ENCODE peak calls at places on chromosomes 6 and 20, in ten cellular contexts. One of them, this sample, is unnamed.

GRCh38 chr6:150142657-150143501 is at the start of gene PPP1R14C:
- DNase-seq in CD8-positive, alpha-beta T cell: no peak
- DNase-seq in PC-3: peak
- DNase-seq in heart left ventricle: peak
- DNase-seq in pancreas: peak
- DNase-seq in breast epithelium: no peak
- DNase-seq in Panc1: no peak
- DNase-seq in fibroblast of lung: no peak
- DNase-seq in mammary epithelial cell: peak
- DNase-seq in tibial artery: no peak
- DNase-seq in this sample: no peak

GRCh38 chr6:15312500-15312899 is 66.6 kb downstream of the JARID2 start:
- DNase-seq in CD8-positive, alpha-beta T cell: no peak
- DNase-seq in PC-3: peak
- DNase-seq in heart left ventricle: no peak
- DNase-seq in pancreas: no peak
- DNase-seq in breast epithelium: no peak
- DNase-seq in Panc1: no peak
- DNase-seq in fibroblast of lung: no peak
- DNase-seq in mammary epithelial cell: no peak
- DNase-seq in tibial artery: no peak
- DNase-seq in this sample: no peak

GRCh38 chr20:56631318-56631989 is 2.3 kb downstream of the TFAP2C start:
- DNase-seq in CD8-positive, alpha-beta T cell: no peak
- DNase-seq in PC-3: peak
- DNase-seq in heart left ventricle: no peak
- DNase-seq in pancreas: no peak
- DNase-seq in breast epithelium: no peak
- DNase-seq in Panc1: no peak
- DNase-seq in fibroblast of lung: no peak
- DNase-seq in mammary epithelial cell: peak
- DNase-seq in tibial artery: no peak
- DNase-seq in this sample: no peak

GRCh38 chr6:71238351-71238750 is 50.3 kb upstream of the OGFRL1 start:
- DNase-seq in CD8-positive, alpha-beta T cell: no peak
- DNase-seq in PC-3: no peak
- DNase-seq in heart left ventricle: no peak
- DNase-seq in pancreas: no peak
- DNase-seq in breast epithelium: no peak
- DNase-seq in Panc1: no peak
- DNase-seq in fibroblast of lung: peak
- DNase-seq in mammary epithelial cell: peak
- DNase-seq in tibial artery: no peak
- DNase-seq in this sample: peak

GRCh38 chr6:132659082-132659481 is at the start of gene TAAR1:
- DNase-seq in CD8-positive, alpha-beta T cell: no peak
- DNase-seq in PC-3: no peak
- DNase-seq in heart left ventricle: no peak
- DNase-seq in pancreas: no peak
- DNase-seq in breast epithelium: no peak
- DNase-seq in Panc1: no peak
- DNase-seq in fibroblast of lung: no peak
- DNase-seq in mammary epithelial cell: no peak
- DNase-seq in tibial artery: no peak
- DNase-seq in this sample: no peak

GRCh38 chr20:61753196-61753942 is 312.3 kb downstream of the TAF4 start:
- DNase-seq in CD8-positive, alpha-beta T cell: no peak
- DNase-seq in PC-3: no peak
- DNase-seq in heart left ventricle: no peak
- DNase-seq in pancreas: no peak
- DNase-seq in breast epithelium: peak
- DNase-seq in Panc1: no peak
- DNase-seq in fibroblast of lung: peak
- DNase-seq in mammary epithelial cell: peak
- DNase-seq in tibial artery: no peak
- DNase-seq in this sample: peak

GRCh38 chr20:62618622-62619529 is 23.4 kb upstream of the SLCO4A1 start:
- DNase-seq in CD8-positive, alpha-beta T cell: peak
- DNase-seq in PC-3: no peak
- DNase-seq in heart left ventricle: no peak
- DNase-seq in pancreas: peak
- DNase-seq in breast epithelium: no peak
- DNase-seq in Panc1: no peak
- DNase-seq in fibroblast of lung: no peak
- DNase-seq in mammary epithelial cell: no peak
- DNase-seq in tibial artery: no peak
- DNase-seq in this sample: no peak

GRCh38 chr6:70198825-70199224 is 104.1 kb downstream of the COL9A1 start:
- DNase-seq in CD8-positive, alpha-beta T cell: no peak
- DNase-seq in PC-3: no peak
- DNase-seq in heart left ventricle: no peak
- DNase-seq in pancreas: no peak
- DNase-seq in breast epithelium: no peak
- DNase-seq in Panc1: no peak
- DNase-seq in fibroblast of lung: no peak
- DNase-seq in mammary epithelial cell: no peak
- DNase-seq in tibial artery: no peak
- DNase-seq in this sample: no peak

GRCh38 chr6:26249959-26250805 is 114.8 kb upstream of the BTN3A2 start:
- DNase-seq in CD8-positive, alpha-beta T cell: peak
- DNase-seq in PC-3: peak
- DNase-seq in heart left ventricle: peak
- DNase-seq in pancreas: no peak
- DNase-seq in breast epithelium: peak
- DNase-seq in Panc1: no peak
- DNase-seq in fibroblast of lung: peak
- DNase-seq in mammary epithelial cell: peak
- DNase-seq in tibial artery: no peak
- DNase-seq in this sample: no peak

GRCh38 chr6:22250486-22250885 is 46.4 kb downstream of the PRL start:
- DNase-seq in CD8-positive, alpha-beta T cell: no peak
- DNase-seq in PC-3: no peak
- DNase-seq in heart left ventricle: no peak
- DNase-seq in pancreas: no peak
- DNase-seq in breast epithelium: no peak
- DNase-seq in Panc1: no peak
- DNase-seq in fibroblast of lung: no peak
- DNase-seq in mammary epithelial cell: no peak
- DNase-seq in tibial artery: no peak
- DNase-seq in this sample: no peak

GRCh38 chr6:105151644-105152043 is 28.2 kb downstream of the POPDC3 start:
- DNase-seq in CD8-positive, alpha-beta T cell: no peak
- DNase-seq in PC-3: no peak
- DNase-seq in heart left ventricle: no peak
- DNase-seq in pancreas: no peak
- DNase-seq in breast epithelium: no peak
- DNase-seq in Panc1: no peak
- DNase-seq in fibroblast of lung: no peak
- DNase-seq in mammary epithelial cell: no peak
- DNase-seq in tibial artery: no peak
- DNase-seq in this sample: no peak

DNA sequence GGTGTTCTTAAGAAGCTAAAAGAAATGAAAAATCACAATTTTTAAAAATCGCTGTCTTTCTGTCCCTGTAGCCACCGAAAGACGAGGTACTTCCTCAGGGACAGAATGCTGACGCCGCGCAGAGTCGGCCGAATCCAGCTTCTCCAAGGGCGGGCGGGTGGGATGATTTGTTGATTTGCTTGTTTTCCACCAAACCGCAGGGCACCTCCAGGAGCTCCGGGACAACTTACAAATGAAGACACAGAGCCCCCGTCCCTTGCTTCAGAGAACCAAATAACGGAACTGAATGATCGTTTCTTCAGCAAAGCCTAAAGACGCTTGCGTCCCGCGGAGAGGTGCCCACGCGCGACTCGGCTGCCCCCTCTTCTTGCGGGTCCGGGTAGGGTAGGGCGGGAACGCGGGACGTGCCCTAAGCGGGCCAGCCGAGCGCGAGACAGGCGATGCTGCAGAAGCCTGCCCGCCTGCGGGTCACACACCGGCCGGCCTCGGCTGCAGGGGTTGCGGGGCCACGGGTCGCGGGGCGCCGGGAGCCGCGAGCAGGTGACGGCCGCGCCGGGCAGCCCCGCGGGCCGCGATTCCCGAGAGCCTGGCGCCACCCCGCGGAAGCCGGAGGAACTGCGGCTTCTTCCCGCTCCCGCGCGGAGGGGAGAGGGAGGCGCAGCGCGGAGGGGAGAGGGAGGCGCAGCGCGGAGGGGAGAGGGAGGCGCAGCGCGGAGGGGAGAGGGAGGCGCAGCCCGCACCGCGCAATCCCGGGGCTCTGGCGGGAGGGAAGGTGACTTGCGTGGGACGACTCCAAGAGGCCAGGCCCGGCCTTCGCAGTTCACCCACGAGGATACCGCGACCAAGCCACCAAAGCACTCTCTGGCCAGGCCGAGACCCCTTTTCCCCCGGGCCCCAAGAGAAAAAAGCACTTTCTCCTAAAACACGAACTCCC is 7.7 kb upstream of the FOXF2 start:
- DNase-seq in CD8-positive, alpha-beta T cell: peak
- DNase-seq in PC-3: peak
- DNase-seq in heart left ventricle: peak
- DNase-seq in pancreas: peak
- DNase-seq in breast epithelium: no peak
- DNase-seq in Panc1: no peak
- DNase-seq in fibroblast of lung: peak
- DNase-seq in mammary epithelial cell: no peak
- DNase-seq in tibial artery: no peak
- DNase-seq in this sample: no peak
- H3K4me3 ChIP-seq in CD8-positive, alpha-beta T cell: peak
- H3K4me3 ChIP-seq in PC-3: peak
- H3K4me3 ChIP-seq in heart left ventricle: peak
- H3K4me3 ChIP-seq in pancreas: peak
- H3K4me3 ChIP-seq in breast epithelium: peak
- H3K4me3 ChIP-seq in Panc1: peak
- H3K4me3 ChIP-seq in fibroblast of lung: peak
- H3K4me3 ChIP-seq in mammary epithelial cell: peak
- H3K4me3 ChIP-seq in tibial artery: no peak
- H3K4me3 ChIP-seq in this sample: peak

GRCh38 chr6:140318408-140318807 is 944.0 kb upstream of the CITED2 start:
- DNase-seq in CD8-positive, alpha-beta T cell: no peak
- DNase-seq in PC-3: no peak
- DNase-seq in heart left ventricle: no peak
- DNase-seq in pancreas: no peak
- DNase-seq in breast epithelium: no peak
- DNase-seq in Panc1: no peak
- DNase-seq in fibroblast of lung: no peak
- DNase-seq in mammary epithelial cell: no peak
- DNase-seq in tibial artery: no peak
- DNase-seq in this sample: no peak

GRCh38 chr6:140321891-140322290 is 947.4 kb upstream of the CITED2 start:
- DNase-seq in CD8-positive, alpha-beta T cell: no peak
- DNase-seq in PC-3: no peak
- DNase-seq in heart left ventricle: no peak
- DNase-seq in pancreas: no peak
- DNase-seq in breast epithelium: no peak
- DNase-seq in Panc1: no peak
- DNase-seq in fibroblast of lung: no peak
- DNase-seq in mammary epithelial cell: no peak
- DNase-seq in tibial artery: no peak
- DNase-seq in this sample: no peak

GRCh38 chr6:140319209-140319608 is 944.8 kb upstream of the CITED2 start:
- DNase-seq in CD8-positive, alpha-beta T cell: no peak
- DNase-seq in PC-3: peak
- DNase-seq in heart left ventricle: no peak
- DNase-seq in pancreas: no peak
- DNase-seq in breast epithelium: no peak
- DNase-seq in Panc1: no peak
- DNase-seq in fibroblast of lung: peak
- DNase-seq in mammary epithelial cell: no peak
- DNase-seq in tibial artery: no peak
- DNase-seq in this sample: peak

GRCh38 chr6:140320081-140320798 is 945.8 kb upstream of the CITED2 start:
- DNase-seq in CD8-positive, alpha-beta T cell: no peak
- DNase-seq in PC-3: no peak
- DNase-seq in heart left ventricle: no peak
- DNase-seq in pancreas: no peak
- DNase-seq in breast epithelium: no peak
- DNase-seq in Panc1: no peak
- DNase-seq in fibroblast of lung: peak
- DNase-seq in mammary epithelial cell: no peak
- DNase-seq in tibial artery: no peak
- DNase-seq in this sample: peak

GRCh38 chr6:140320799-140321099 is 946.3 kb upstream of the CITED2 start:
- DNase-seq in CD8-positive, alpha-beta T cell: no peak
- DNase-seq in PC-3: no peak
- DNase-seq in heart left ventricle: peak
- DNase-seq in pancreas: no peak
- DNase-seq in breast epithelium: no peak
- DNase-seq in Panc1: no peak
- DNase-seq in fibroblast of lung: no peak
- DNase-seq in mammary epithelial cell: no peak
- DNase-seq in tibial artery: no peak
- DNase-seq in this sample: no peak
- H3K27ac ChIP-seq in CD8-positive, alpha-beta T cell: no peak
- H3K27ac ChIP-seq in PC-3: no peak
- H3K27ac ChIP-seq in heart left ventricle: peak
- H3K27ac ChIP-seq in pancreas: peak
- H3K27ac ChIP-seq in breast epithelium: no peak
- H3K27ac ChIP-seq in Panc1: peak
- H3K27ac ChIP-seq in fibroblast of lung: no peak
- H3K27ac ChIP-seq in mammary epithelial cell: no peak
- H3K27ac ChIP-seq in tibial artery: no peak
- H3K27ac ChIP-seq in this sample: no peak

GRCh38 chr20:43404880-43405279 is 52.8 kb upstream of the SRSF6 start:
- DNase-seq in CD8-positive, alpha-beta T cell: no peak
- DNase-seq in PC-3: peak
- DNase-seq in heart left ventricle: no peak
- DNase-seq in pancreas: no peak
- DNase-seq in breast epithelium: no peak
- DNase-seq in Panc1: no peak
- DNase-seq in fibroblast of lung: no peak
- DNase-seq in mammary epithelial cell: peak
- DNase-seq in tibial artery: no peak
- DNase-seq in this sample: no peak
- TF ChIP-seq CTCF in CD8-positive, alpha-beta T cell: no peak
- TF ChIP-seq CTCF in PC-3: peak
- TF ChIP-seq CTCF in heart left ventricle: no peak
- TF ChIP-seq CTCF in pancreas: no peak
- TF ChIP-seq CTCF in breast epithelium: no peak
- TF ChIP-seq CTCF in Panc1: peak
- TF ChIP-seq CTCF in fibroblast of lung: peak
- TF ChIP-seq CTCF in mammary epithelial cell: peak
- TF ChIP-seq CTCF in tibial artery: no peak
- TF ChIP-seq CTCF in this sample: peak

DNA sequence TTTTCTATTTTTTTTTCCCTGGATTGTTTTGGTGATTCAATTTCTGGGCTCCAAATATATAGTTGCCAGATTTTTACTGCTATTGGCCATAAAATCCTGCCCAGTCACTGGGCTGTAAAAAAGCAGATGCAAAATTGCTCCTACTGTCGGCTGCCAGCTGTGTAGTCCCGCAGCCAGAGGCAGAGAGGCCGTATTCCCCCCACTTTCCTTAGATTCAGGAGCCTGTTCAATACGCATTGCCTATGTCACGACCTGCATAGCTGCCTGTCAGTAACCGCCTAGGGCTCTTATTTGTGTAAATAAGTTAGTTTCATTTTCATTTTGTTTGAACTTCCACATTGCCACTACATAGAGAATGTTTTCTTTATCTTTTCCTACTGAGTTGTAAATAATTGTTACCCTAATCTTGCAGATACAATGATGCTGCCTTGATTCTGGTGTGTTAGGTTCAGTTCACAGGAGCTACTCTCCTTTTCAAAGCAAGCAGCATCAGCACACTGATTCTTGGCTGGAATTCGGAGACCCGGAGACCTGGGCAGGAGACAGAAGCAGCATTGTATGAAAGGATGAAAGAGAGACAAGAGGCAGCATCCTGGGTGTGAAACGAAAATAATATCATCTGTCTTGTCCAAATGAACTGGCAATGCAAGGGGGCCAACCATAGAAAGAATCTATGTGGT is 46.0 kb upstream of the UST start:
- DNase-seq in CD8-positive, alpha-beta T cell: no peak
- DNase-seq in PC-3: peak
- DNase-seq in heart left ventricle: no peak
- DNase-seq in pancreas: no peak
- DNase-seq in breast epithelium: no peak
- DNase-seq in Panc1: no peak
- DNase-seq in fibroblast of lung: peak
- DNase-seq in mammary epithelial cell: peak
- DNase-seq in tibial artery: no peak
- DNase-seq in this sample: peak
- H3K4me3 ChIP-seq in CD8-positive, alpha-beta T cell: peak
- H3K4me3 ChIP-seq in PC-3: peak
- H3K4me3 ChIP-seq in heart left ventricle: peak
- H3K4me3 ChIP-seq in pancreas: peak
- H3K4me3 ChIP-seq in breast epithelium: peak
- H3K4me3 ChIP-seq in Panc1: peak
- H3K4me3 ChIP-seq in fibroblast of lung: peak
- H3K4me3 ChIP-seq in mammary epithelial cell: peak
- H3K4me3 ChIP-seq in tibial artery: peak
- H3K4me3 ChIP-seq in this sample: peak